ENCODE peak calls at places on chromosomes 5 and 9, in seven cellular contexts. One of them, this sample, is unnamed.

GRCh38 chr9:89592963-89593775 is 11.6 kb upstream of the GADD45G start:
- DNase-seq in sigmoid colon: no peak
- DNase-seq in spleen: no peak
- DNase-seq in K562: no peak
- DNase-seq in HCT116: no peak
- DNase-seq in endothelial cell of umbilical vein: no peak
- DNase-seq in esophagus muscularis mucosa: peak
- DNase-seq in this sample: no peak

GRCh38 chr5:128965011-128965637 is at the start of gene SLC27A6:
- DNase-seq in sigmoid colon: peak
- DNase-seq in spleen: peak
- DNase-seq in K562: peak
- DNase-seq in HCT116: peak
- DNase-seq in endothelial cell of umbilical vein: no peak
- DNase-seq in esophagus muscularis mucosa: no peak
- DNase-seq in this sample: peak

GRCh38 chr9:134597041-134597913 is 44.3 kb upstream of the COL5A1 start:
- DNase-seq in sigmoid colon: no peak
- DNase-seq in spleen: no peak
- DNase-seq in K562: no peak
- DNase-seq in HCT116: no peak
- DNase-seq in endothelial cell of umbilical vein: no peak
- DNase-seq in esophagus muscularis mucosa: peak
- DNase-seq in this sample: no peak

GRCh38 chr9:15400281-15400941 is 22.3 kb upstream of the SNAPC3 start:
- DNase-seq in sigmoid colon: no peak
- DNase-seq in spleen: no peak
- DNase-seq in K562: no peak
- DNase-seq in HCT116: no peak
- DNase-seq in endothelial cell of umbilical vein: no peak
- DNase-seq in esophagus muscularis mucosa: no peak
- DNase-seq in this sample: no peak

GRCh38 chr5:148988328-148988727 is 74.5 kb downstream of the SH3TC2 start:
- DNase-seq in sigmoid colon: no peak
- DNase-seq in spleen: no peak
- DNase-seq in K562: no peak
- DNase-seq in HCT116: no peak
- DNase-seq in endothelial cell of umbilical vein: no peak
- DNase-seq in esophagus muscularis mucosa: no peak
- DNase-seq in this sample: no peak

GRCh38 chr5:125142439-125142838 is 396.0 kb upstream of the ZNF608 start:
- DNase-seq in sigmoid colon: no peak
- DNase-seq in spleen: no peak
- DNase-seq in K562: no peak
- DNase-seq in HCT116: no peak
- DNase-seq in endothelial cell of umbilical vein: peak
- DNase-seq in esophagus muscularis mucosa: no peak
- DNase-seq in this sample: no peak

GRCh38 chr9:93953492-93954435 is 1.4 kb downstream of the BARX1 start:
- DNase-seq in sigmoid colon: peak
- DNase-seq in spleen: no peak
- DNase-seq in K562: no peak
- DNase-seq in HCT116: no peak
- DNase-seq in endothelial cell of umbilical vein: no peak
- DNase-seq in esophagus muscularis mucosa: no peak
- DNase-seq in this sample: no peak

GRCh38 chr9:81537964-81538363 is 151.4 kb downstream of the TLE1 start:
- DNase-seq in sigmoid colon: no peak
- DNase-seq in spleen: no peak
- DNase-seq in K562: no peak
- DNase-seq in HCT116: no peak
- DNase-seq in endothelial cell of umbilical vein: no peak
- DNase-seq in esophagus muscularis mucosa: no peak
- DNase-seq in this sample: no peak

GRCh38 chr9:136572003-136572595 is 26.3 kb upstream of the NOTCH1 start:
- DNase-seq in sigmoid colon: no peak
- DNase-seq in spleen: no peak
- DNase-seq in K562: no peak
- DNase-seq in HCT116: no peak
- DNase-seq in endothelial cell of umbilical vein: no peak
- DNase-seq in esophagus muscularis mucosa: no peak
- DNase-seq in this sample: no peak

GRCh38 chr9:37471942-37472679 is 6.9 kb upstream of the ZBTB5 start:
- DNase-seq in sigmoid colon: no peak
- DNase-seq in spleen: no peak
- DNase-seq in K562: no peak
- DNase-seq in HCT116: peak
- DNase-seq in endothelial cell of umbilical vein: peak
- DNase-seq in esophagus muscularis mucosa: no peak
- DNase-seq in this sample: no peak

GRCh38 chr5:94544031-94544650 is 74.3 kb downstream of the KIAA0825 start:
- DNase-seq in sigmoid colon: no peak
- DNase-seq in spleen: no peak
- DNase-seq in K562: no peak
- DNase-seq in HCT116: no peak
- DNase-seq in endothelial cell of umbilical vein: peak
- DNase-seq in esophagus muscularis mucosa: no peak
- DNase-seq in this sample: no peak

DNA sequence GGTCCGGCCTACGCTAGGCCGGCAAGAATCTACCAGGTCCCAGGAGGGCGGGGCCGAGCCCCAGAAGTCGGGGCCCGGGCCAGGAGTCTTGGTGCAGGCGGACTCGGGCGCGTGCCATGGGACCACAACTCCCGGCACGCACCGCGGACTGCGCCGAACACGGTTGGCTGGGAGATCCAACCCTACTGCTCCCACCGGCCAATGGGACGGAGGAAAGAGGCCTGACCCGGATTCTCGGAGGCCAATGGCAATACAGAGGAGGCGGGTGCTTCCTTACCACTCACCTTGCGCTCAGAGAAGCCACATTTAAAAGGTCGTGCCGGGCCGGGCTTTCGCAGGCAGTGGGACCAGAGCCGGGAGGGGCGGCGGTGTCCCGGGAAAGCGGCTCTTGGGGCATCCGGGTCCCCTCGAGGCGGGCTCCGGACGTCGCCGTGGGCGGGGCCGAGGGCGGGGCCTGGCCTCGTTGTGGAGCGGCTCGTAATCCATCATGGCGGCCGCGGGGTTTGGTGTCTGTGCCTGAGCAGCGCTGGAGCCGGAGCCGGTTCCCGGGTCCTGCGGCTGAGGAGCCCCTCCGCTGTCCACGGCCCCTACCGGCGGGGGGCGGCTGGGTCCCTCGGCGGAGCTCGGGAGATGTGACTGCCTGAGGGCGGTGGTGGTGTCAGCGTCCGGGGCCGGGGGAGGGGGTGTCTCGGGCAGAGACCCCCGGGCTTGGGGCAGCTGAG is 19.1 kb downstream of the EXOSC2 start:
- DNase-seq in sigmoid colon: peak
- DNase-seq in spleen: peak
- DNase-seq in K562: peak
- DNase-seq in HCT116: peak
- DNase-seq in endothelial cell of umbilical vein: peak
- DNase-seq in esophagus muscularis mucosa: peak
- DNase-seq in this sample: peak
- TF ChIP-seq POLR2A in sigmoid colon: peak
- TF ChIP-seq POLR2A in spleen: no peak
- TF ChIP-seq POLR2A in K562: peak
- TF ChIP-seq POLR2A in HCT116: no peak
- TF ChIP-seq POLR2A in endothelial cell of umbilical vein: peak
- TF ChIP-seq POLR2A in esophagus muscularis mucosa: peak
- TF ChIP-seq POLR2A in this sample: no peak

GRCh38 chr9:130042931-130043653 is at the start of gene FNBP1:
- DNase-seq in sigmoid colon: peak
- DNase-seq in spleen: peak
- DNase-seq in K562: peak
- DNase-seq in HCT116: no peak
- DNase-seq in endothelial cell of umbilical vein: peak
- DNase-seq in esophagus muscularis mucosa: peak
- DNase-seq in this sample: peak

GRCh38 chr9:130043654-130044623 is 950 bp upstream of the FNBP1 start:
- DNase-seq in sigmoid colon: peak
- DNase-seq in spleen: peak
- DNase-seq in K562: peak
- DNase-seq in HCT116: no peak
- DNase-seq in endothelial cell of umbilical vein: peak
- DNase-seq in esophagus muscularis mucosa: no peak
- DNase-seq in this sample: no peak

GRCh38 chr9:130040901-130041647 is 1.9 kb downstream of the FNBP1 start:
- DNase-seq in sigmoid colon: peak
- DNase-seq in spleen: no peak
- DNase-seq in K562: no peak
- DNase-seq in HCT116: no peak
- DNase-seq in endothelial cell of umbilical vein: no peak
- DNase-seq in esophagus muscularis mucosa: no peak
- DNase-seq in this sample: no peak

GRCh38 chr9:130042406-130042930 is 521 bp downstream of the FNBP1 start:
- DNase-seq in sigmoid colon: peak
- DNase-seq in spleen: peak
- DNase-seq in K562: peak
- DNase-seq in HCT116: no peak
- DNase-seq in endothelial cell of umbilical vein: no peak
- DNase-seq in esophagus muscularis mucosa: no peak
- DNase-seq in this sample: no peak

GRCh38 chr9:130041648-130042405 is 1.2 kb downstream of the FNBP1 start:
- DNase-seq in sigmoid colon: peak
- DNase-seq in spleen: peak
- DNase-seq in K562: no peak
- DNase-seq in HCT116: no peak
- DNase-seq in endothelial cell of umbilical vein: peak
- DNase-seq in esophagus muscularis mucosa: no peak
- DNase-seq in this sample: no peak
- TF ChIP-seq POLR2AphosphoS5 in sigmoid colon: no peak
- TF ChIP-seq POLR2AphosphoS5 in spleen: peak
- TF ChIP-seq POLR2AphosphoS5 in K562: no peak
- TF ChIP-seq POLR2AphosphoS5 in HCT116: no peak
- TF ChIP-seq POLR2AphosphoS5 in endothelial cell of umbilical vein: no peak
- TF ChIP-seq POLR2AphosphoS5 in esophagus muscularis mucosa: peak
- TF ChIP-seq POLR2AphosphoS5 in this sample: no peak

GRCh38 chr9:95048225-95049087 is 269.1 kb downstream of the FANCC start:
- DNase-seq in sigmoid colon: no peak
- DNase-seq in spleen: peak
- DNase-seq in K562: peak
- DNase-seq in HCT116: no peak
- DNase-seq in endothelial cell of umbilical vein: peak
- DNase-seq in esophagus muscularis mucosa: no peak
- DNase-seq in this sample: peak
- TF ChIP-seq POLR2A in sigmoid colon: no peak
- TF ChIP-seq POLR2A in spleen: no peak
- TF ChIP-seq POLR2A in K562: peak
- TF ChIP-seq POLR2A in HCT116: no peak
- TF ChIP-seq POLR2A in endothelial cell of umbilical vein: no peak
- TF ChIP-seq POLR2A in esophagus muscularis mucosa: no peak
- TF ChIP-seq POLR2A in this sample: no peak

GRCh38 chr9:109972026-109973005 is 192.3 kb downstream of the PALM2AKAP2 start:
- DNase-seq in sigmoid colon: no peak
- DNase-seq in spleen: no peak
- DNase-seq in K562: peak
- DNase-seq in HCT116: no peak
- DNase-seq in endothelial cell of umbilical vein: no peak
- DNase-seq in esophagus muscularis mucosa: no peak
- DNase-seq in this sample: no peak
- TF ChIP-seq POLR2AphosphoS5 in sigmoid colon: no peak
- TF ChIP-seq POLR2AphosphoS5 in spleen: peak
- TF ChIP-seq POLR2AphosphoS5 in K562: no peak
- TF ChIP-seq POLR2AphosphoS5 in HCT116: no peak
- TF ChIP-seq POLR2AphosphoS5 in endothelial cell of umbilical vein: no peak
- TF ChIP-seq POLR2AphosphoS5 in esophagus muscularis mucosa: no peak
- TF ChIP-seq POLR2AphosphoS5 in this sample: no peak

GRCh38 chr9:36263662-36264061 is 5.4 kb upstream of the GNE start:
- DNase-seq in sigmoid colon: no peak
- DNase-seq in spleen: no peak
- DNase-seq in K562: no peak
- DNase-seq in HCT116: no peak
- DNase-seq in endothelial cell of umbilical vein: no peak
- DNase-seq in esophagus muscularis mucosa: no peak
- DNase-seq in this sample: no peak

GRCh38 chr9:36258989-36259315 is 704 bp upstream of the GNE start:
- DNase-seq in sigmoid colon: peak
- DNase-seq in spleen: no peak
- DNase-seq in K562: no peak
- DNase-seq in HCT116: no peak
- DNase-seq in endothelial cell of umbilical vein: no peak
- DNase-seq in esophagus muscularis mucosa: no peak
- DNase-seq in this sample: no peak

DNA sequence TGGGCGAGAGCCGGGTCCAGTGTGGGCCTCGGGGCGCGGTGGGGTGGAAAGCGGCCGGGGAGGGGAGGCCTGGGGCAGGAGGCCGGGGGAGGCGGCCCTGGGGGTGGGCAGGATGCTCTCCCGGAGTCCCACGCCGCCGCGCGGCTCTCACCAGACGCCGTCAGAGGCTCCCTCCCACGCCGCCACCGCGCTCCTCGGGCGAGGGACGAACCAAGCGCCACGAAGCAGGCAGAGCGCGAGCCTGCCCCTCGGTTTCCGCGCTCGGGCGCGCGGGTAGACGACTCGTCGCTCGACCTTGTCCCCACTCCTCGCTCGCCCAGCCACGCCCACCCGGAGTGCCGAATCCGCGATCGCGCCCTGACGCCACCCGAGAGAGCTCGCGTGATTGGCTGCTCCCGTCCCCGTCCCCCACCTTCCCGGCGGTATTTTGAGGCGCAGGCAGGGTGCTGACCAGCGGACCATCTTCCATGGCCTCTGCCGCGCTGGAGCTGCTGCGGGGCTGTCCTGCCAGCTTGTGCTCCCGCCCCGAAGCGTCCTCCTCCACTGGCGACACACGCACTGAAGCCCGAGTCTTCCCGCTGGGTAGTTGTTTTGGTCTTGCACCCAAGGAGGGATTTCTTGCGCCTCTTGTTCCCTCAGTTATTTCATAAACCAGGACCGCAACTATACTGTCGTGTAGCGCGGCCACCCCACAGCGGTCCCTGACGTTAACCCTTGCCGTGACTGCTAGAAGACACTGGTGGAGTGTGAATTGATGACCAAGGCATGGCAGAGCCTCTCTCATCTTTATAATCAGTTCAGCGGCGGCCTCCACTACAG is at the start of gene GNE:
- DNase-seq in sigmoid colon: peak
- DNase-seq in spleen: peak
- DNase-seq in K562: peak
- DNase-seq in HCT116: peak
- DNase-seq in endothelial cell of umbilical vein: peak
- DNase-seq in esophagus muscularis mucosa: peak
- DNase-seq in this sample: peak
- TF ChIP-seq POLR2A in sigmoid colon: peak
- TF ChIP-seq POLR2A in spleen: peak
- TF ChIP-seq POLR2A in K562: peak
- TF ChIP-seq POLR2A in HCT116: peak
- TF ChIP-seq POLR2A in endothelial cell of umbilical vein: peak
- TF ChIP-seq POLR2A in esophagus muscularis mucosa: peak
- TF ChIP-seq POLR2A in this sample: peak